ENCODE peak calls at places on chromosomes 12 and 14, in eight cellular contexts. One of them, this sample, is unnamed.

GRCh38 chr12:122862110-122862634 is 26.9 kb downstream of the HIP1R start:
- DNase-seq in T-helper 1 cell: no peak
- DNase-seq in ELF-1: no peak
- DNase-seq in EH: no peak
- DNase-seq in naive thymus-derived CD4-positive, alpha-beta T cell: no peak
- DNase-seq in RKO: no peak
- DNase-seq in endothelial cell: no peak
- DNase-seq in brain microvascular endothelial cell: no peak
- DNase-seq in this sample: no peak

GRCh38 chr12:28424965-28425364 is 234.7 kb downstream of the CCDC91 start:
- DNase-seq in T-helper 1 cell: no peak
- DNase-seq in ELF-1: no peak
- DNase-seq in EH: peak; percentile 35
- DNase-seq in naive thymus-derived CD4-positive, alpha-beta T cell: no peak
- DNase-seq in RKO: no peak
- DNase-seq in endothelial cell: no peak
- DNase-seq in brain microvascular endothelial cell: peak; percentile 80
- DNase-seq in this sample: no peak

GRCh38 chr12:83245156-83245555 is 558.5 kb downstream of the TMTC2 start:
- DNase-seq in T-helper 1 cell: no peak
- DNase-seq in ELF-1: no peak
- DNase-seq in EH: no peak
- DNase-seq in naive thymus-derived CD4-positive, alpha-beta T cell: no peak
- DNase-seq in RKO: no peak
- DNase-seq in endothelial cell: no peak
- DNase-seq in brain microvascular endothelial cell: no peak
- DNase-seq in this sample: no peak

GRCh38 chr14:76710093-76711010 is 50.9 kb upstream of the VASH1 start:
- DNase-seq in T-helper 1 cell: peak; percentile 22
- DNase-seq in ELF-1: peak; percentile 34
- DNase-seq in EH: peak; percentile 56
- DNase-seq in naive thymus-derived CD4-positive, alpha-beta T cell: no peak
- DNase-seq in RKO: peak; percentile 64
- DNase-seq in endothelial cell: peak; percentile 26
- DNase-seq in brain microvascular endothelial cell: peak; percentile 19
- DNase-seq in this sample: peak; percentile 58

GRCh38 chr12:48651681-48652080 is 30.4 kb downstream of the KANSL2 start:
- DNase-seq in T-helper 1 cell: no peak
- DNase-seq in ELF-1: no peak
- DNase-seq in EH: no peak
- DNase-seq in naive thymus-derived CD4-positive, alpha-beta T cell: no peak
- DNase-seq in RKO: no peak
- DNase-seq in endothelial cell: no peak
- DNase-seq in brain microvascular endothelial cell: no peak
- DNase-seq in this sample: no peak

GRCh38 chr14:60508707-60509437 is at the start of gene SIX6:
- DNase-seq in T-helper 1 cell: no peak
- DNase-seq in ELF-1: peak; percentile 88
- DNase-seq in EH: peak; percentile 15
- DNase-seq in naive thymus-derived CD4-positive, alpha-beta T cell: no peak
- DNase-seq in RKO: no peak
- DNase-seq in endothelial cell: peak; percentile 68
- DNase-seq in brain microvascular endothelial cell: peak; percentile 12
- DNase-seq in this sample: no peak

GRCh38 chr12:57592551-57593165 is 1.7 kb downstream of the PIP4K2C start:
- DNase-seq in T-helper 1 cell: no peak
- DNase-seq in ELF-1: no peak
- DNase-seq in EH: peak; percentile 33
- DNase-seq in naive thymus-derived CD4-positive, alpha-beta T cell: no peak
- DNase-seq in RKO: peak; percentile 38
- DNase-seq in endothelial cell: no peak
- DNase-seq in brain microvascular endothelial cell: no peak
- DNase-seq in this sample: no peak

GRCh38 chr12:122051231-122051876 is 27.2 kb upstream of the MLXIP start:
- DNase-seq in T-helper 1 cell: no peak
- DNase-seq in ELF-1: no peak
- DNase-seq in EH: no peak
- DNase-seq in naive thymus-derived CD4-positive, alpha-beta T cell: no peak
- DNase-seq in RKO: no peak
- DNase-seq in endothelial cell: no peak
- DNase-seq in brain microvascular endothelial cell: peak; percentile 32
- DNase-seq in this sample: no peak

GRCh38 chr14:35405304-35405996 is 901 bp upstream of the NFKBIA start:
- DNase-seq in T-helper 1 cell: no peak
- DNase-seq in ELF-1: no peak
- DNase-seq in EH: peak; percentile 29
- DNase-seq in naive thymus-derived CD4-positive, alpha-beta T cell: no peak
- DNase-seq in RKO: no peak
- DNase-seq in endothelial cell: no peak
- DNase-seq in brain microvascular endothelial cell: no peak
- DNase-seq in this sample: no peak

GRCh38 chr12:27277846-27278260 is 33.8 kb downstream of the STK38L start:
- DNase-seq in T-helper 1 cell: peak; percentile 23
- DNase-seq in ELF-1: no peak
- DNase-seq in EH: peak; percentile 93
- DNase-seq in naive thymus-derived CD4-positive, alpha-beta T cell: no peak
- DNase-seq in RKO: peak; percentile 11
- DNase-seq in endothelial cell: no peak
- DNase-seq in brain microvascular endothelial cell: peak; percentile 85
- DNase-seq in this sample: no peak

GRCh38 chr12:2876431-2877046 is 435 bp downstream of the FOXM1 start:
- DNase-seq in T-helper 1 cell: peak; percentile 56
- DNase-seq in ELF-1: peak; percentile 64
- DNase-seq in EH: peak; percentile 43
- DNase-seq in naive thymus-derived CD4-positive, alpha-beta T cell: no peak
- DNase-seq in RKO: peak; percentile 64
- DNase-seq in endothelial cell: peak; percentile 15
- DNase-seq in brain microvascular endothelial cell: no peak
- DNase-seq in this sample: no peak

GRCh38 chr14:101980700-101981099 is 16.3 kb downstream of the DYNC1H1 start:
- DNase-seq in T-helper 1 cell: no peak
- DNase-seq in ELF-1: no peak
- DNase-seq in EH: peak; percentile 99
- DNase-seq in naive thymus-derived CD4-positive, alpha-beta T cell: no peak
- DNase-seq in RKO: peak; percentile 79
- DNase-seq in endothelial cell: no peak
- DNase-seq in brain microvascular endothelial cell: peak; percentile 92
- DNase-seq in this sample: peak; percentile 80

GRCh38 chr12:107571492-107571891 is 114.1 kb upstream of the PWP1 start:
- DNase-seq in T-helper 1 cell: no peak
- DNase-seq in ELF-1: no peak
- DNase-seq in EH: no peak
- DNase-seq in naive thymus-derived CD4-positive, alpha-beta T cell: no peak
- DNase-seq in RKO: no peak
- DNase-seq in endothelial cell: no peak
- DNase-seq in brain microvascular endothelial cell: no peak
- DNase-seq in this sample: no peak

GRCh38 chr12:98296462-98297079 is 218.8 kb upstream of the TMPO start:
- DNase-seq in T-helper 1 cell: no peak
- DNase-seq in ELF-1: peak; percentile 57
- DNase-seq in EH: peak; percentile 1
- DNase-seq in naive thymus-derived CD4-positive, alpha-beta T cell: no peak
- DNase-seq in RKO: no peak
- DNase-seq in endothelial cell: no peak
- DNase-seq in brain microvascular endothelial cell: no peak
- DNase-seq in this sample: no peak

GRCh38 chr12:49703647-49704137 is 3.5 kb downstream of the FMNL3 start:
- DNase-seq in T-helper 1 cell: peak; percentile 36
- DNase-seq in ELF-1: no peak
- DNase-seq in EH: peak; percentile 84
- DNase-seq in naive thymus-derived CD4-positive, alpha-beta T cell: peak; percentile 53
- DNase-seq in RKO: peak; percentile 54
- DNase-seq in endothelial cell: no peak
- DNase-seq in brain microvascular endothelial cell: peak; percentile 89
- DNase-seq in this sample: no peak

GRCh38 chr12:52920937-52921336 is 16.1 kb upstream of the KRT8 start:
- DNase-seq in T-helper 1 cell: no peak
- DNase-seq in ELF-1: peak; percentile 95
- DNase-seq in EH: peak; percentile 73
- DNase-seq in naive thymus-derived CD4-positive, alpha-beta T cell: no peak
- DNase-seq in RKO: no peak
- DNase-seq in endothelial cell: no peak
- DNase-seq in brain microvascular endothelial cell: no peak
- DNase-seq in this sample: no peak

GRCh38 chr12:16610006-16610520 is 4.1 kb upstream of the LMO3 start:
- DNase-seq in T-helper 1 cell: no peak
- DNase-seq in ELF-1: no peak
- DNase-seq in EH: no peak
- DNase-seq in naive thymus-derived CD4-positive, alpha-beta T cell: no peak
- DNase-seq in RKO: no peak
- DNase-seq in endothelial cell: no peak
- DNase-seq in brain microvascular endothelial cell: no peak
- DNase-seq in this sample: no peak

GRCh38 chr12:20420557-20420956 is 52.2 kb downstream of the PDE3A start:
- DNase-seq in T-helper 1 cell: no peak
- DNase-seq in ELF-1: no peak
- DNase-seq in EH: no peak
- DNase-seq in naive thymus-derived CD4-positive, alpha-beta T cell: no peak
- DNase-seq in RKO: no peak
- DNase-seq in endothelial cell: no peak
- DNase-seq in brain microvascular endothelial cell: no peak
- DNase-seq in this sample: no peak